ENCODE peak calls at places on chromosome 6, in seven cellular contexts. Y is RWPE2, K is HEK293T, G is brain microvascular endothelial cell, B is cardiac fibroblast, N is OCI-M1, Z is T-helper 1 cell. X is an unnamed sample.

GRCh38 chr6:22412994-22413393 is 116.2 kb upstream of the PRL start:
- DNase-seq in Y (no peak), K (no peak), G (no peak), B (no peak), N (no peak), Z (no peak), X (no peak)

GRCh38 chr6:76876922-76877553 is 586.3 kb downstream of the HTR1B start:
- DNase-seq in Y (peak; percentile 66), K (peak; percentile 62), G (peak; percentile 75), B (peak; percentile 77), N (peak; percentile 7), Z (no peak), X (peak; percentile 39)

GRCh38 chr6:73704260-73704659 is 8.3 kb downstream of the CD109 start:
- DNase-seq in Y (peak; percentile 96), K (no peak), G (peak; percentile 95), B (peak; percentile 73), N (peak; percentile 30), Z (no peak), X (no peak)

GRCh38 chr6:21808045-21808470 is 214.5 kb downstream of the SOX4 start:
- DNase-seq in Y (no peak), K (no peak), G (peak; percentile 65), B (peak; percentile 64), N (no peak), Z (no peak), X (no peak)

GRCh38 chr6:125203395-125203794 is 49.8 kb downstream of the TPD52L1 start:
- DNase-seq in Y (no peak), K (no peak), G (no peak), B (no peak), N (peak; percentile 56), Z (no peak), X (no peak)

GRCh38 chr6:75952132-75952531 is 120.3 kb downstream of the IMPG1 start:
- DNase-seq in Y (no peak), K (no peak), G (no peak), B (no peak), N (no peak), Z (no peak), X (no peak)

GRCh38 chr6:109455161-109455501 is 441 bp downstream of the MICAL1 start:
- DNase-seq in Y (no peak), K (no peak), G (no peak), B (no peak), N (no peak), Z (no peak), X (peak; percentile 59)

GRCh38 chr6:291148-291696 is 1.1 kb upstream of the DUSP22 start:
- DNase-seq in Y (no peak), K (no peak), G (peak; percentile 24), B (peak; percentile 34), N (no peak), Z (no peak), X (no peak)

GRCh38 chr6:55819811-55820210 is 55.6 kb downstream of the BMP5 start:
- DNase-seq in Y (no peak), K (no peak), G (no peak), B (no peak), N (no peak), Z (no peak), X (no peak)

GRCh38 chr6:145688493-145688905 is 46.8 kb downstream of the EPM2A start:
- DNase-seq in Y (no peak), K (no peak), G (no peak), B (no peak), N (no peak), Z (no peak), X (no peak)

GRCh38 chr6:129501401-129502051 is 208.5 kb downstream of the ARHGAP18 start:
- DNase-seq in Y (peak; percentile 89), K (peak; percentile 61), G (peak; percentile 95), B (peak; percentile 91), N (peak; percentile 85), Z (no peak), X (peak; percentile 45)

GRCh38 chr6:170209354-170210025 is 81.4 kb downstream of the DLL1 start:
- DNase-seq in Y (no peak), K (no peak), G (no peak), B (no peak), N (no peak), Z (no peak), X (no peak)

GRCh38 chr6:37149750-37150149 is 20.2 kb upstream of the PIM1 start:
- DNase-seq in Y (no peak), K (no peak), G (no peak), B (no peak), N (no peak), Z (no peak), X (no peak)

GRCh38 chr6:165662041-165662491 is 975 bp downstream of the PDE10A start:
- DNase-seq in Y (no peak), K (peak; percentile 68), G (peak; percentile 29), B (peak; percentile 71), N (no peak), Z (no peak), X (no peak)

GRCh38 chr6:41406821-41407787 is 71.7 kb downstream of the NCR2 start:
- DNase-seq in Y (no peak), K (no peak), G (no peak), B (no peak), N (no peak), Z (no peak), X (no peak)

GRCh38 chr6:6648659-6649343 is 60.3 kb downstream of the LY86 start:
- DNase-seq in Y (no peak), K (no peak), G (no peak), B (no peak), N (no peak), Z (no peak), X (no peak)

GRCh38 chr6:170179925-170180324 is 111.0 kb downstream of the DLL1 start:
- DNase-seq in Y (no peak), K (no peak), G (no peak), B (no peak), N (no peak), Z (no peak), X (no peak)

GRCh38 chr6:125120054-125120590 is 33.5 kb upstream of the TPD52L1 start:
- DNase-seq in Y (no peak), K (no peak), G (no peak), B (no peak), N (no peak), Z (no peak), X (no peak)

GRCh38 chr6:118980063-118980462 is 45.1 kb upstream of the MCM9 start:
- DNase-seq in Y (no peak), K (no peak), G (no peak), B (peak; percentile 70), N (peak; percentile 44), Z (no peak), X (peak; percentile 9)

GRCh38 chr6:12637960-12638641 is 78.5 kb upstream of the PHACTR1 start:
- DNase-seq in Y (no peak), K (peak; percentile 60), G (peak; percentile 74), B (peak; percentile 61), N (peak; percentile 74), Z (no peak), X (peak; percentile 73)

GRCh38 chr6:66948106-66948505 is 1241.1 kb upstream of the EYS start:
- DNase-seq in Y (no peak), K (no peak), G (no peak), B (peak; percentile 61), N (no peak), Z (no peak), X (no peak)

GRCh38 chr6:101083533-101084172 is 202.5 kb upstream of the ASCC3 start:
- DNase-seq in Y (peak; percentile 39), K (no peak), G (peak; percentile 90), B (peak; percentile 73), N (peak; percentile 48), Z (no peak), X (no peak)

GRCh38 chr6:106886922-106887797 is 87.4 kb downstream of the CD24 start:
- DNase-seq in Y (no peak), K (no peak), G (no peak), B (no peak), N (peak; percentile 36), Z (no peak), X (no peak)

X was measured in KBM-7.